ENCODE peak calls at places on chromosomes 12 and 14, in five cellular contexts. One of them, this sample, is unnamed.

GRCh38 chr12:82952946-82953345 is 266.2 kb downstream of the TMTC2 start:
- DNase-seq in CD4-positive, CD25-positive, alpha-beta regulatory T cell: no peak
- DNase-seq in gastrocnemius medialis: no peak
- DNase-seq in tibial artery: no peak
- DNase-seq in right lobe of liver: no peak
- DNase-seq in this sample: no peak

GRCh38 chr14:59969319-59969718 is 49.4 kb downstream of the LRRC9 start:
- DNase-seq in CD4-positive, CD25-positive, alpha-beta regulatory T cell: no peak
- DNase-seq in gastrocnemius medialis: no peak
- DNase-seq in tibial artery: no peak
- DNase-seq in right lobe of liver: no peak
- DNase-seq in this sample: no peak

GRCh38 chr12:10722905-10723866 is at the start of gene YBX3:
- DNase-seq in CD4-positive, CD25-positive, alpha-beta regulatory T cell: peak; percentile 17
- DNase-seq in gastrocnemius medialis: peak; percentile 93
- DNase-seq in tibial artery: peak; percentile 94
- DNase-seq in right lobe of liver: peak; percentile 80
- DNase-seq in this sample: peak; percentile 71

GRCh38 chr12:104718581-104718980 is 239.5 kb downstream of the SLC41A2 start:
- DNase-seq in CD4-positive, CD25-positive, alpha-beta regulatory T cell: no peak
- DNase-seq in gastrocnemius medialis: no peak
- DNase-seq in tibial artery: no peak
- DNase-seq in right lobe of liver: no peak
- DNase-seq in this sample: no peak

GRCh38 chr14:96538663-96539317 is 36.6 kb downstream of the PAPOLA start:
- DNase-seq in CD4-positive, CD25-positive, alpha-beta regulatory T cell: no peak
- DNase-seq in gastrocnemius medialis: no peak
- DNase-seq in tibial artery: no peak
- DNase-seq in right lobe of liver: no peak
- DNase-seq in this sample: no peak

GRCh38 chr12:132275110-132275531 is 54.3 kb downstream of the GALNT9 start:
- DNase-seq in CD4-positive, CD25-positive, alpha-beta regulatory T cell: no peak
- DNase-seq in gastrocnemius medialis: no peak
- DNase-seq in tibial artery: no peak
- DNase-seq in right lobe of liver: no peak
- DNase-seq in this sample: peak; percentile 23

GRCh38 chr14:88598097-88598675 is 35.3 kb downstream of the ZC3H14 start:
- DNase-seq in CD4-positive, CD25-positive, alpha-beta regulatory T cell: no peak
- DNase-seq in gastrocnemius medialis: no peak
- DNase-seq in tibial artery: no peak
- DNase-seq in right lobe of liver: no peak
- DNase-seq in this sample: no peak

GRCh38 chr12:29242921-29243431 is 93.9 kb downstream of the FAR2 start:
- DNase-seq in CD4-positive, CD25-positive, alpha-beta regulatory T cell: no peak
- DNase-seq in gastrocnemius medialis: peak; percentile 22
- DNase-seq in tibial artery: no peak
- DNase-seq in right lobe of liver: no peak
- DNase-seq in this sample: no peak

GRCh38 chr12:1339608-1340319 is 254.6 kb downstream of the FBXL14 start:
- DNase-seq in CD4-positive, CD25-positive, alpha-beta regulatory T cell: no peak
- DNase-seq in gastrocnemius medialis: no peak
- DNase-seq in tibial artery: no peak
- DNase-seq in right lobe of liver: no peak
- DNase-seq in this sample: no peak

GRCh38 chr12:84920331-84920730 is 7.7 kb upstream of the SLC6A15 start:
- DNase-seq in CD4-positive, CD25-positive, alpha-beta regulatory T cell: no peak
- DNase-seq in gastrocnemius medialis: no peak
- DNase-seq in tibial artery: no peak
- DNase-seq in right lobe of liver: no peak
- DNase-seq in this sample: no peak

GRCh38 chr14:30303350-30303749 is 255.6 kb upstream of the G2E3 start:
- DNase-seq in CD4-positive, CD25-positive, alpha-beta regulatory T cell: no peak
- DNase-seq in gastrocnemius medialis: no peak
- DNase-seq in tibial artery: no peak
- DNase-seq in right lobe of liver: no peak
- DNase-seq in this sample: no peak

GRCh38 chr14:99452968-99453367 is 27.7 kb downstream of the SETD3 start:
- DNase-seq in CD4-positive, CD25-positive, alpha-beta regulatory T cell: no peak
- DNase-seq in gastrocnemius medialis: no peak
- DNase-seq in tibial artery: no peak
- DNase-seq in right lobe of liver: no peak
- DNase-seq in this sample: no peak

GRCh38 chr14:63840981-63841380 is 11.8 kb upstream of the SYNE2 start:
- DNase-seq in CD4-positive, CD25-positive, alpha-beta regulatory T cell: peak; percentile 62
- DNase-seq in gastrocnemius medialis: no peak
- DNase-seq in tibial artery: no peak
- DNase-seq in right lobe of liver: peak; percentile 21
- DNase-seq in this sample: no peak

GRCh38 chr14:58788655-58789054 is 150.9 kb downstream of the DACT1 start:
- DNase-seq in CD4-positive, CD25-positive, alpha-beta regulatory T cell: no peak
- DNase-seq in gastrocnemius medialis: no peak
- DNase-seq in tibial artery: no peak
- DNase-seq in right lobe of liver: no peak
- DNase-seq in this sample: no peak

GRCh38 chr12:95614384-95614982 is 63.2 kb upstream of the USP44 start:
- DNase-seq in CD4-positive, CD25-positive, alpha-beta regulatory T cell: no peak
- DNase-seq in gastrocnemius medialis: no peak
- DNase-seq in tibial artery: no peak
- DNase-seq in right lobe of liver: no peak
- DNase-seq in this sample: no peak
- H3K4me3 ChIP-seq in CD4-positive, CD25-positive, alpha-beta regulatory T cell: no peak overlapping the region
- H3K4me3 ChIP-seq in gastrocnemius medialis: no peak overlapping the region
- H3K4me3 ChIP-seq in tibial artery: no peak overlapping the region
- H3K4me3 ChIP-seq in right lobe of liver: no peak overlapping the region
- H3K4me3 ChIP-seq in this sample: no peak overlapping the region

GRCh38 chr14:28756896-28757570 is 9.6 kb upstream of the FOXG1 start:
- DNase-seq in CD4-positive, CD25-positive, alpha-beta regulatory T cell: peak; percentile 13
- DNase-seq in gastrocnemius medialis: no peak
- DNase-seq in tibial artery: no peak
- DNase-seq in right lobe of liver: no peak
- DNase-seq in this sample: no peak
- H3K27me3 ChIP-seq in CD4-positive, CD25-positive, alpha-beta regulatory T cell: peaks cover 25% of the 10 kb centered on the region
- H3K27me3 ChIP-seq in gastrocnemius medialis: peaks cover 76% of the 10 kb centered on the region
- H3K27me3 ChIP-seq in tibial artery: peaks cover 86% of the 10 kb centered on the region
- H3K27me3 ChIP-seq in right lobe of liver: peaks cover 11% of the 10 kb centered on the region
- H3K27me3 ChIP-seq in this sample: peaks cover 46% of the 10 kb centered on the region

GRCh38 chr14:101559624-101560533 is 1.4 kb upstream of the DIO3 start:
- DNase-seq in CD4-positive, CD25-positive, alpha-beta regulatory T cell: peak; percentile 5
- DNase-seq in gastrocnemius medialis: no peak
- DNase-seq in tibial artery: no peak
- DNase-seq in right lobe of liver: peak; percentile 65
- DNase-seq in this sample: no peak
- H3K4me3 ChIP-seq in CD4-positive, CD25-positive, alpha-beta regulatory T cell: no peak overlapping the region
- H3K4me3 ChIP-seq in gastrocnemius medialis: peak overlapping the region; percentile 35
- H3K4me3 ChIP-seq in tibial artery: peak overlapping the region; percentile 47
- H3K4me3 ChIP-seq in right lobe of liver: peak overlapping the region; percentile 32
- H3K4me3 ChIP-seq in this sample: no peak overlapping the region

DNA sequence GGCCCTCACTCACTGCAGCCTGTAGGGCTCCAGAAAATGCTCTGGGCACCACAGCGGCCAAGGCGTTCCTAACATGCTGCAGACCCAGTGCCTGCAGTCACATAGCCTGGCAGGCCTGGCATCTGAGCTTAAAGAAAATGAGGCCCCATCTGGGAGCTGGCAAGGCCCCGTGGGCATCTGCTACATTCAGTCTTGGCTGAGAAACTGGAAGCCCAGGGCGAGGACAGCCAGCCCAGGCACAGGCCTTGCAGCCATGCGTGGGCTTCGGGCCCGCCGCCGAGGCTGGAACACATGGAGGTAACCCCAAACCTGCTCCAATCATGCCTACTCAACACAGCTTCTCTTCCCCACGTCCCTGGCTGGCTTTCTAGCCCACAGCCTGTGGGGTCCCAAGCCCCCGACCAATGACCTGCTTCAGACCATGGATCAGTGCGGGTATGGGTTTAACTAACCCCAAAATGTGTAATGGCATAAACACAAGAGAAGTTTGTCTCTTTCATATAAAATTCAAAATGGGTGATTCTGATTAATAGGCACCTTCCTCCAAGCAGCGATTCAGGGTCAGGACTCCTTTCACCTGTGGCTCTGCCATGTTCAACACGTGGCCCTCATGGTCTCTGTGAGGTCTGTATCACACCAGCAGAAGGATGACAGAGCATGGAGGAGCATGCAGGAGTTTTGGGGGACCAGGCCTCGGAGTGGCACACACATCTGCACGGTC is 6.4 kb downstream of the NGB start:
- DNase-seq in CD4-positive, CD25-positive, alpha-beta regulatory T cell: no peak
- DNase-seq in gastrocnemius medialis: no peak
- DNase-seq in tibial artery: no peak
- DNase-seq in right lobe of liver: no peak
- DNase-seq in this sample: no peak
- H3K27me3 ChIP-seq in CD4-positive, CD25-positive, alpha-beta regulatory T cell: peaks cover 2% of the 10 kb centered on the region
- H3K27me3 ChIP-seq in gastrocnemius medialis: peaks cover 6% of the 10 kb centered on the region
- H3K27me3 ChIP-seq in tibial artery: peaks cover 35% of the 10 kb centered on the region
- H3K27me3 ChIP-seq in right lobe of liver: no peaks in the 10 kb centered on the region
- H3K27me3 ChIP-seq in this sample: peaks cover 15% of the 10 kb centered on the region